ENCODE peak calls at places on chromosomes 13 and 19, in six cellular contexts. D, R, V, O, E and S are unnamed samples.

GRCh38 chr13:46179576-46180368 is 2.2 kb downstream of the LCP1 start:
- DNase-seq in D (peak; percentile 82), R (peak; percentile 25), V (no peak), O (no peak), E (peak; percentile 89), S (peak; percentile 54)

GRCh38 chr13:23087884-23088283 is 92.9 kb upstream of the SGCG start:
- DNase-seq in D (no peak), R (no peak), V (peak; percentile 42), O (no peak), E (peak; percentile 33), S (no peak)

GRCh38 chr13:80341098-80341701 is at the start of gene SPRY2:
- DNase-seq in D (peak; percentile 94), R (peak; percentile 89), V (peak; percentile 96), O (peak; percentile 94), E (peak; percentile 44), S (peak; percentile 96)

GRCh38 chr13:66933994-66934393 is 296.1 kb downstream of the PCDH9 start:
- DNase-seq in D (no peak), R (no peak), V (no peak), O (no peak), E (no peak), S (no peak)

GRCh38 chr19:48287748-48288147 is 17.9 kb downstream of the ZNF114 start:
- DNase-seq in D (no peak), R (no peak), V (no peak), O (no peak), E (no peak), S (no peak)

GRCh38 chr19:15118789-15119494 is 11.7 kb downstream of the SYDE1 start:
- DNase-seq in D (no peak), R (no peak), V (no peak), O (no peak), E (no peak), S (no peak)

GRCh38 chr19:36849701-36850645 is 703 bp upstream of the ZNF345 start:
- DNase-seq in D (peak; percentile 95), R (peak; percentile 94), V (peak; percentile 90), O (peak; percentile 85), E (peak; percentile 94), S (peak; percentile 96)

GRCh38 chr19:39436350-39436716 is 584 bp upstream of the RPS16 start:
- DNase-seq in D (no peak), R (no peak), V (no peak), O (no peak), E (no peak), S (no peak)

GRCh38 chr19:44817725-44818469 is 9.0 kb downstream of the BCAM start:
- DNase-seq in D (no peak), R (no peak), V (no peak), O (no peak), E (no peak), S (no peak)

GRCh38 chr19:19514881-19515763 is at the start of gene TSSK6:
- DNase-seq in D (no peak), R (no peak), V (no peak), O (no peak), E (no peak), S (no peak)

GRCh38 chr19:41599175-41599966 is 23.4 kb downstream of the CEACAM21 start:
- DNase-seq in D (no peak), R (no peak), V (no peak), O (no peak), E (no peak), S (no peak)

GRCh38 chr13:38602261-38602660 is 84.6 kb upstream of the FREM2 start:
- DNase-seq in D (no peak), R (no peak), V (no peak), O (no peak), E (no peak), S (no peak)

GRCh38 chr19:28543244-28543776 is 669.6 kb downstream of the UQCRFS1 start:
- DNase-seq in D (no peak), R (no peak), V (no peak), O (no peak), E (no peak), S (no peak)

GRCh38 chr19:47623921-47624391 is 15.0 kb downstream of the BICRA start:
- DNase-seq in D (no peak), R (no peak), V (no peak), O (no peak), E (no peak), S (no peak)

GRCh38 chr19:17402982-17403855 is 2.2 kb downstream of the BST2 start:
- DNase-seq in D (no peak), R (no peak), V (peak; percentile 80), O (no peak), E (peak; percentile 59), S (peak; percentile 51)

GRCh38 chr13:105665284-105665683 is 870.2 kb downstream of the EFNB2 start:
- DNase-seq in D (no peak), R (no peak), V (no peak), O (no peak), E (no peak), S (no peak)